ENCODE peak calls at places on chromosome 20, in seven cellular contexts. U is fibroblast of villous mesenchyme, H is A549, C is left ventricle myocardium inferior, O is coronary artery, P is cardiac fibroblast, S is epithelial cell of esophagus. Q is an unnamed sample.

GRCh38 chr20:35039146-35039545 is 53.5 kb downstream of the TRPC4AP start:
- DNase-seq in C (no peak), U (no peak), H (no peak), S (peak), O (no peak), P (no peak), Q (no peak)

GRCh38 chr20:51799586-51799985 is 2.7 kb downstream of the SALL4 start:
- DNase-seq in P (no peak), O (no peak), H (no peak), U (no peak), C (no peak), S (no peak), Q (no peak)

GRCh38 chr20:32521780-32522524 is 63.2 kb downstream of the NOL4L start:
- DNase-seq in P (peak), U (peak), H (peak), S (peak), O (no peak), C (peak), Q (peak)

GRCh38 chr20:36631651-36632050 is 14.3 kb downstream of the SLA2 start:
- DNase-seq in O (no peak), H (no peak), P (no peak), U (no peak), C (no peak), S (peak), Q (peak)

GRCh38 chr20:38997622-38998021 is 35.5 kb downstream of the DHX35 start:
- DNase-seq in O (no peak), P (no peak), U (no peak), C (no peak), H (no peak), S (no peak), Q (no peak)

GRCh38 chr20:49674383-49675352 is 39.0 kb downstream of the B4GALT5 start:
- DNase-seq in P (peak), H (peak), O (no peak), S (peak), U (peak), C (no peak), Q (peak)

GRCh38 chr20:35619196-35620095 is 3.8 kb downstream of the SPAG4 start:
- DNase-seq in S (peak), H (peak), P (peak), C (peak), O (peak), U (peak), Q (peak)

GRCh38 chr20:44714701-44715494 is at the start of gene CCN5:
- DNase-seq in U (peak), H (peak), P (peak), O (peak), C (peak), S (peak), Q (peak)

GRCh38 chr20:1295276-1295930 is 29.3 kb downstream of the SNPH start:
- DNase-seq in P (no peak), O (no peak), H (no peak), C (no peak), U (no peak), S (no peak), Q (no peak)

GRCh38 chr20:934186-934840 is 18.2 kb upstream of the ANGPT4 start:
- DNase-seq in C (no peak), U (no peak), S (no peak), P (no peak), O (peak), H (no peak), Q (no peak)

GRCh38 chr20:7853493-7853892 is 86.8 kb downstream of the HAO1 start:
- DNase-seq in H (no peak), O (no peak), P (no peak), S (peak), U (no peak), C (no peak), Q (no peak)

GRCh38 chr20:23060629-23061028 is 11.2 kb upstream of the THBD start:
- DNase-seq in C (no peak), P (no peak), H (no peak), S (no peak), O (no peak), U (peak), Q (no peak)

GRCh38 chr20:14918981-14919380 is 581.6 kb upstream of the FLRT3 start:
- DNase-seq in C (no peak), H (no peak), P (no peak), S (no peak), U (no peak), O (no peak), Q (no peak)

GRCh38 chr20:15889073-15889923 is 684.0 kb downstream of the KIF16B start:
- DNase-seq in H (no peak), O (no peak), C (no peak), U (no peak), P (no peak), S (no peak), Q (no peak)

GRCh38 chr20:50673831-50674825 is 17.2 kb downstream of the RIPOR3 start:
- DNase-seq in O (no peak), P (no peak), S (no peak), C (no peak), U (no peak), H (no peak), Q (no peak)

GRCh38 chr20:50676888-50677287 is 14.5 kb downstream of the RIPOR3 start:
- DNase-seq in U (no peak), S (no peak), P (no peak), H (no peak), O (no peak), C (no peak), Q (no peak)

GRCh38 chr20:50673146-50673830 is 18.1 kb downstream of the RIPOR3 start:
- DNase-seq in H (no peak), P (no peak), O (no peak), C (no peak), S (no peak), U (peak), Q (no peak)

GRCh38 chr20:50678213-50678898 is 13.0 kb downstream of the RIPOR3 start:
- DNase-seq in U (no peak), H (no peak), C (no peak), S (no peak), O (no peak), P (peak), Q (no peak)

GRCh38 chr20:50675671-50676376 is 15.5 kb downstream of the RIPOR3 start:
- DNase-seq in P (no peak), O (no peak), U (no peak), H (no peak), C (no peak), S (no peak), Q (no peak)
- TF ChIP-seq CTCF in P (no peak), O (no peak), U (no peak), H (no peak), C (no peak), S (no peak), Q (no peak)

GRCh38 chr20:53319200-53319599 is 274.4 kb downstream of the ZNF217 start:
- DNase-seq in H (no peak), U (no peak), C (no peak), S (no peak), O (no peak), P (no peak), Q (no peak)

GRCh38 chr20:53322651-53323050 is 271.0 kb downstream of the ZNF217 start:
- DNase-seq in O (no peak), U (no peak), S (no peak), H (no peak), C (no peak), P (no peak), Q (no peak)

GRCh38 chr20:53319716-53320115 is 273.9 kb downstream of the ZNF217 start:
- DNase-seq in U (no peak), O (no peak), S (no peak), P (no peak), C (no peak), H (no peak), Q (no peak)

GRCh38 chr20:53316221-53316937 is 277.3 kb downstream of the ZNF217 start:
- DNase-seq in C (no peak), U (no peak), H (no peak), S (no peak), O (no peak), P (no peak), Q (no peak)

GRCh38 chr20:53321596-53321995 is 272.0 kb downstream of the ZNF217 start:
- DNase-seq in S (no peak), P (no peak), U (no peak), H (no peak), C (no peak), O (no peak), Q (no peak)
- TF ChIP-seq CTCF in S (no peak), P (no peak), U (no peak), H (no peak), C (no peak), O (no peak), Q (no peak)

GRCh38 chr20:48015136-48015925 is 230.1 kb upstream of the SULF2 start:
- DNase-seq in C (no peak), P (peak), H (no peak), S (no peak), O (no peak), U (peak), Q (peak)

GRCh38 chr20:48008850-48009535 is 223.7 kb upstream of the SULF2 start:
- DNase-seq in C (no peak), P (peak), H (no peak), U (peak), S (no peak), O (no peak), Q (peak)

GRCh38 chr20:48011025-48011424 is 225.7 kb upstream of the SULF2 start:
- DNase-seq in O (no peak), U (no peak), S (no peak), P (no peak), C (no peak), H (no peak), Q (no peak)

GRCh38 chr20:48010623-48011022 is 225.3 kb upstream of the SULF2 start:
- DNase-seq in S (no peak), U (no peak), O (no peak), H (no peak), C (no peak), P (no peak), Q (no peak)

GRCh38 chr20:48012401-48012974 is 227.2 kb upstream of the SULF2 start:
- DNase-seq in P (peak), O (no peak), C (no peak), S (peak), H (no peak), U (peak), Q (peak)
- TF ChIP-seq CTCF in P (no peak), O (no peak), C (no peak), S (peak), H (no peak), U (peak), Q (no peak)

DNA sequence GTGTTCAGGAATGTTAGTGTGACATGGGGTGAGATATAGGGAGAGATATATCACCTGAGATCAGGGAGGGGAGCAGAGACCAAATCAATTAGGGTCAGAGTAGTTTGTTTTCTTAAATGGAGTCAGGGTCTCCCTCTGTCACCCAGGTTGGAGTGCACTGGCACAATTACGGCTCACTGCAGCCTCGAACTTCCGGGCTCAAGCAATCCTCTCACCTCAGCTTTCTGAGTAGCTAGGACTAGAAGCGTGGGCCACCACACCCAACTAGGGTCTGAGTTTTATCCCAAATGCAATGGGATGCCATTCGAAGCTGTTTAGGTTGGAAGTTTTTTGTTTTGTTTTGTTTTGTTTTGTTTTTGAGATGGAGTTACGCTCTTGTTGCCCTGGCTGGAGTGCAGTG is 3.1 kb upstream of the NCOA3 start:
- DNase-seq in S (no peak), O (no peak), C (no peak), U (no peak), H (no peak), P (no peak), Q (no peak)
- TF ChIP-seq CTCF in S (no peak), O (no peak), C (no peak), U (no peak), H (no peak), P (no peak), Q (no peak)

GRCh38 chr20:47013606-47014005 is 119.0 kb downstream of the EYA2 start:
- DNase-seq in U (no peak), S (no peak), O (no peak), H (no peak), P (no peak), C (no peak), Q (no peak)
- TF ChIP-seq CTCF in U (peak), S (no peak), O (no peak), H (no peak), P (no peak), C (no peak), Q (no peak)

GRCh38 chr20:45963059-45964011 is 8.7 kb downstream of the ZNF335 start:
- DNase-seq in C (no peak), U (peak), S (peak), O (no peak), P (peak), H (peak), Q (peak)
- TF ChIP-seq CTCF in C (peak), U (peak), S (peak), O (no peak), P (no peak), H (peak), Q (peak)

GRCh38 chr20:62437985-62438384 is 10.6 kb upstream of the RBBP8NL start:
- DNase-seq in S (no peak), H (no peak), C (peak), U (peak), O (no peak), P (no peak), Q (no peak)
- TF ChIP-seq CTCF in S (no peak), H (no peak), C (no peak), U (no peak), O (no peak), P (no peak), Q (no peak)

DNA sequence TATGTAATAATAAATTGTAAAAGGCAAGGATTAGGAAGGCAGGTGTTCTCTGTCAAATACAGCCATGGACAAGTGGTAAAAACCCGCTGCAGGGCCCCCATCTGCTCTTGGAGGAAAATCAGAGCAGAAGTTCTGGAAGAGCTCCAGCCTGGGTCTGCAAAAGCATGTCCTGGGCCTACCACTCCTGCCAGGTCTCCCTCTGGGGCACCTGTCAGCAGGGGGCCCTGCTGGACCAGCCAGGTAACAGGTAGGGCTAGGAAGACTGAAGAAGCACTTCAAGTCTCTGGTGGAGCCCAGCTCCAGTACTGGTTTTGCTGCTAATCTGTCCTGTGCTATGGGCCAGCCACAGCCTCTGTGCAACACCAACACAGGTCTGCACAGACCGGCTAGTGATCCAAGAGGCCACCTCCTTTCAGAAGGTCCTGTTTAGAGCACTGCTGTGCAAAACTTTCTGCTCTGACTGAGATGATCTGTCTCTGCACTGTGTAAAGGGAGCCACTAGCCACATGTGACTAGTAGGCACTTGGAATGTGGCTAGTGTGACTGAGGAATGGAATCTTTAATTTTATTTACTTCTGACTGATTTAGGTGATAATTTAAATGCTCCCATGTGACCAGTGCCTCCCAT is 30.2 kb downstream of the RRBP1 start:
- DNase-seq in U (peak), C (no peak), S (peak), H (no peak), O (no peak), P (no peak), Q (no peak)
- TF ChIP-seq CTCF in U (no peak), C (no peak), S (peak), H (no peak), O (no peak), P (no peak), Q (no peak)

DNA sequence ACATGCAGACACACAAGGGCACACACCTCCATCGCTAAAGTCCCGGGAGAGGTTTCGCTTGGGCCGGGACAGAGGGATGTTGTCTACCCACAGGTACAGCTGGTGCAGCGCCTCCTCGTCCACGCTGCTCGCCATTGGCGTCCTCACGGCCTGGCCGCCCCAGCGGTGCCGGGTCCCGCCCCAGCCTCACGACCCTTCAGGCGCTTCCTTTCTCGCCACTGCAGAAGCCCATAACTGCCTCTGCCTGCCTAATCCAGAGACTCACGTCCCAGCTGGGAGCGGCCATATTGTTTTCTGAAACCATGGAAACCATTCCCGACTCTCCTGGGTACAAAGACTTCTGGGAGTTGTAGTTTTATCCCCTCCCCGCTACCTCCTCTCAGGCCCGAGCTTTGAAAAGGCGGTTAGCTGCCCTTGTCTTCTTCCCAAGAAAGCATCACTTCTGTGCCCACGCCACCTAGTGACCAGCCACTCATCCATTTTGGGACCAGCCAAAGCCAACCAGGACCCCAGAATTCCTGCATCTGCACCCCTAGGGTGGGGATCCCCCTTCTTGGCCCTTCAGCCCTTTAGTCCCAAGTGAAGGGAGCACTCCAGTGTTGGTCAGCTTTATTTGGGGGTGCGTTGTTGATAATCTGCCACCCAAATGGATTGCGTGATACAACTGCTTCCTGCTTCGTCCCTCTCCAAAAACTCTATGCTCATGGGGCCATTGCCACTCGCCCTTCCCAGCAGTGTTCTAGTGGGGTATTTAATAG is at the start of gene SPEF1:
- DNase-seq in S (peak), O (peak), P (peak), C (peak), U (peak), H (peak), Q (peak)
- TF ChIP-seq CTCF in S (peak), O (no peak), P (peak), C (peak), U (peak), H (peak), Q (peak)